ENCODE peak calls at places on chromosomes 12 and 14, in six cellular contexts. U, N, C, T, W and Z are unnamed samples.

GRCh38 chr12:6691473-6691872 is 2.3 kb upstream of the ZNF384 start:
- DNase-seq in U (no peak), N (no peak), C (no peak), T (no peak), W (no peak), Z (no peak)

GRCh38 chr12:53292441-53292840 is 2.9 kb upstream of the PFDN5 start:
- DNase-seq in U (no peak), N (no peak), C (no peak), T (no peak), W (peak), Z (no peak)

GRCh38 chr12:14769462-14769836 is 33.8 kb downstream of the WBP11 start:
- DNase-seq in U (no peak), N (no peak), C (no peak), T (peak), W (no peak), Z (no peak)

GRCh38 chr12:123867141-123867540 is 105.0 kb downstream of the DNAH10 start:
- DNase-seq in U (no peak), N (no peak), C (no peak), T (no peak), W (no peak), Z (no peak)

GRCh38 chr12:100044266-100044665 is 59.5 kb upstream of the ANKS1B start:
- DNase-seq in U (no peak), N (no peak), C (no peak), T (no peak), W (no peak), Z (no peak)

GRCh38 chr12:92068441-92068840 is 77.2 kb downstream of the BTG1 start:
- DNase-seq in U (no peak), N (no peak), C (no peak), T (no peak), W (peak), Z (no peak)

GRCh38 chr12:8687846-8688601 is 9.8 kb upstream of the RIMKLB start:
- DNase-seq in U (no peak), N (peak), C (no peak), T (peak), W (peak), Z (peak)

GRCh38 chr14:69610020-69610858 is 1.2 kb upstream of the SUSD6 start:
- DNase-seq in U (no peak), N (no peak), C (no peak), T (peak), W (no peak), Z (no peak)

GRCh38 chr14:20684662-20685456 is 499 bp downstream of the RNASE4 start:
- DNase-seq in U (no peak), N (peak), C (no peak), T (peak), W (no peak), Z (peak)